ENCODE peak calls at places on chromosomes 5 and 9, in six cellular contexts. I is HEK293T; J is C1 segment of cervical spinal cord; G is stimulated activated CD4-positive, alpha-beta T cell treated with anti-CD3 and anti-CD28 coated beads, Interleukin-1b, Interleukin-23, amount 100 ng/mL, for 24 hours; F is activated T-helper 9 cell treated with anti-CD3 and anti-CD28 coated beads, Interleukin-2, amount 50 U/mL, for 16 hours; W is T-helper 9 cell. U is an unnamed sample.

GRCh38 chr5:75514323-75514722 is 2.6 kb downstream of the POLK start:
- DNase-seq in G (no peak), F (no peak), I (no peak), J (no peak), W (no peak), U (no peak)

GRCh38 chr9:21830589-21830988 is 28.2 kb downstream of the MTAP start:
- DNase-seq in G (no peak), J (no peak), I (no peak), W (no peak), F (no peak), U (peak; percentile 5)

GRCh38 chr9:35904966-35905781 is 828 bp upstream of the HRCT1 start:
- DNase-seq in G (no peak), J (no peak), I (no peak), W (no peak), F (no peak), U (no peak)

GRCh38 chr5:150172147-150172546 is 5.6 kb downstream of the CDX1 start:
- DNase-seq in F (no peak), W (no peak), I (no peak), G (no peak), J (no peak), U (no peak)

GRCh38 chr9:131310833-131311554 is 21.5 kb downstream of the PLPP7 start:
- DNase-seq in I (no peak), J (no peak), W (peak; percentile 46), F (peak; percentile 33), G (peak; percentile 26), U (no peak)

GRCh38 chr5:137631453-137631852 is 104.4 kb downstream of the KLHL3 start:
- DNase-seq in W (no peak), G (no peak), F (no peak), J (no peak), I (no peak), U (no peak)

GRCh38 chr9:129343697-129344375 is 165.8 kb upstream of the IER5L start:
- DNase-seq in G (no peak), I (no peak), F (no peak), W (no peak), J (peak; percentile 73), U (no peak)

GRCh38 chr9:132094314-132094791 is 14.7 kb upstream of the MED27 start:
- DNase-seq in J (no peak), W (no peak), G (no peak), F (no peak), I (no peak), U (no peak)

GRCh38 chr9:79611091-79611614 is 39.4 kb downstream of the TLE4 start:
- DNase-seq in J (no peak), G (no peak), I (no peak), F (no peak), W (no peak), U (peak; percentile 49)

GRCh38 chr5:135337064-135337463 is 62.0 kb downstream of the MACROH2A1 start:
- DNase-seq in G (no peak), J (no peak), F (no peak), I (no peak), W (no peak), U (no peak)

GRCh38 chr9:34098307-34098706 is 28.2 kb downstream of the DCAF12 start:
- DNase-seq in I (no peak), G (no peak), W (no peak), J (no peak), F (no peak), U (no peak)

GRCh38 chr9:13555516-13555915 is 276.0 kb upstream of the MPDZ start:
- DNase-seq in W (no peak), F (no peak), I (no peak), J (no peak), G (no peak), U (no peak)

GRCh38 chr9:136617746-136618577 is 44.8 kb upstream of the EGFL7 start:
- DNase-seq in G (no peak), W (no peak), F (no peak), I (no peak), J (no peak), U (no peak)

GRCh38 chr5:178115136-178115834 is 2.0 kb downstream of the N4BP3 start:
- DNase-seq in W (no peak), G (no peak), I (no peak), J (no peak), F (no peak), U (no peak)

GRCh38 chr5:14186132-14186830 is 43.1 kb downstream of the TRIO start:
- DNase-seq in I (no peak), G (no peak), J (no peak), W (no peak), F (no peak), U (no peak)

GRCh38 chr5:37645707-37646106 is 194.1 kb downstream of the GDNF start:
- DNase-seq in F (no peak), I (no peak), J (no peak), G (no peak), W (no peak), U (no peak)

GRCh38 chr5:163506726-163507125 is 1.3 kb downstream of the MAT2B start:
- DNase-seq in W (no peak), F (no peak), I (no peak), G (no peak), J (no peak), U (no peak)

GRCh38 chr9:110954822-110955291 is 83.4 kb downstream of the LPAR1 start:
- DNase-seq in J (no peak), W (no peak), I (no peak), G (no peak), F (no peak), U (no peak)

GRCh38 chr5:72427488-72428437 is 79.4 kb downstream of the ZNF366 start:
- DNase-seq in J (no peak), I (no peak), W (no peak), G (no peak), F (no peak), U (no peak)

GRCh38 chr5:137695651-137696428 is 40.0 kb downstream of the KLHL3 start:
- DNase-seq in W (peak; percentile 0), I (no peak), J (no peak), F (no peak), G (no peak), U (no peak)

GRCh38 chr9:9913276-9913832 is 699.4 kb downstream of the PTPRD start:
- DNase-seq in W (no peak), G (no peak), J (no peak), I (no peak), F (no peak), U (no peak)

GRCh38 chr5:59337240-59337639 is 556.3 kb downstream of the PDE4D start:
- DNase-seq in W (no peak), I (no peak), F (no peak), G (no peak), J (no peak), U (no peak)

GRCh38 chr5:124052201-124052600 is 540.2 kb downstream of the CSNK1G3 start:
- DNase-seq in F (no peak), G (no peak), I (no peak), W (no peak), J (no peak), U (no peak)

GRCh38 chr9:111955048-111955447 is 58.4 kb downstream of the UGCG start:
- DNase-seq in J (no peak), I (no peak), F (no peak), G (no peak), W (no peak), U (no peak)

GRCh38 chr9:77808750-77809079 is 160.6 kb upstream of the GNA14 start:
- DNase-seq in G (no peak), J (no peak), I (no peak), F (no peak), W (no peak), U (no peak)

GRCh38 chr9:114488398-114489129 is 16.7 kb downstream of the WHRN start:
- DNase-seq in W (no peak), J (no peak), F (no peak), G (no peak), I (no peak), U (no peak)

GRCh38 chr5:134787692-134788091 is 29.1 kb downstream of the DDX46 start:
- DNase-seq in W (no peak), F (no peak), I (no peak), J (no peak), G (no peak), U (no peak)

GRCh38 chr9:91465420-91465819 is 41.8 kb upstream of the NFIL3 start:
- DNase-seq in W (no peak), G (no peak), J (no peak), I (no peak), F (no peak), U (no peak)

GRCh38 chr9:136939996-136940525 is 4.5 kb downstream of the FBXW5 start:
- DNase-seq in F (no peak), J (peak; percentile 84), I (no peak), W (no peak), G (no peak), U (no peak)

GRCh38 chr5:107359033-107359915 is 311.5 kb downstream of the EFNA5 start:
- DNase-seq in J (no peak), F (no peak), G (no peak), I (no peak), W (no peak), U (peak; percentile 81)

GRCh38 chr5:65041296-65042158 is 272.8 kb downstream of the CWC27 start:
- DNase-seq in J (no peak), I (no peak), W (no peak), F (no peak), G (no peak), U (no peak)

GRCh38 chr5:82821978-82822927 is 254.9 kb downstream of the TMEM167A start:
- DNase-seq in J (no peak), W (no peak), I (no peak), F (no peak), G (no peak), U (no peak)

GRCh38 chr5:94540856-94541494 is 77.4 kb downstream of the KIAA0825 start:
- DNase-seq in W (no peak), J (no peak), F (no peak), I (no peak), G (no peak), U (no peak)

GRCh38 chr5:14915291-14915976 is 43.9 kb upstream of the ANKH start:
- DNase-seq in G (no peak), I (no peak), F (no peak), W (no peak), J (no peak), U (no peak)

GRCh38 chr5:60526336-60526875 is 173.6 kb downstream of the DEPDC1B start:
- DNase-seq in G (no peak), J (no peak), W (no peak), F (no peak), I (no peak), U (no peak)

GRCh38 chr5:14204011-14204670 is 61.0 kb downstream of the TRIO start:
- DNase-seq in J (no peak), I (no peak), F (no peak), W (no peak), G (no peak), U (no peak)

GRCh38 chr5:83891261-83891660 is 170.6 kb upstream of the HAPLN1 start:
- DNase-seq in I (no peak), G (no peak), W (no peak), F (no peak), J (no peak), U (no peak)

GRCh38 chr9:69190086-69190865 is 16.2 kb downstream of the TJP2 start:
- DNase-seq in W (no peak), J (no peak), F (no peak), I (no peak), G (no peak), U (no peak)

GRCh38 chr9:132301521-132301920 is 53.3 kb downstream of the SETX start:
- DNase-seq in J (no peak), F (no peak), I (no peak), W (no peak), G (no peak), U (no peak)

GRCh38 chr9:71716138-71716909 is 52.0 kb downstream of the CEMIP2 start:
- DNase-seq in F (no peak), W (no peak), J (no peak), G (no peak), I (no peak), U (peak; percentile 10)